ENCODE peak calls at places on chromosomes 2 and 18, in ten cellular contexts. K is GM18507; L is Right ventricle myocardium superior; N is bronchial epithelial cell; F is cardiac muscle cell; P is stimulated activated CD8-positive, alpha-beta memory T cell treated with anti-CD3 and anti-CD28 coated beads, Interleukin-4, amount 100 ng/mL, for 48 hours; R is SW480; A is effector CD4-positive, alpha-beta T cell; X is left ventricle myocardium superior; C is left cardiac atrium. Q is an unnamed sample.

GRCh38 chr2:164242409-164242808 is 378.9 kb downstream of the GRB14 start:
- DNase-seq in K (no peak), L (no peak), N (no peak), F (no peak), P (no peak), R (no peak), A (no peak), X (no peak), C (no peak), Q (no peak)

GRCh38 chr18:76819411-76820136 is 2.8 kb upstream of the ZNF236 start:
- DNase-seq in K (no peak), L (no peak), N (no peak), F (no peak), P (no peak), R (no peak), A (no peak), X (no peak), C (no peak), Q (no peak)

GRCh38 chr2:33008716-33009115 is 62.0 kb downstream of the LTBP1 start:
- DNase-seq in K (no peak), L (no peak), N (no peak), F (no peak), P (no peak), R (no peak), A (no peak), X (no peak), C (no peak), Q (no peak)

GRCh38 chr2:174600349-174600748 is 2.7 kb upstream of the WIPF1 start:
- DNase-seq in K (no peak), L (no peak), N (no peak), F (no peak), P (no peak), R (no peak), A (no peak), X (no peak), C (no peak), Q (no peak)

GRCh38 chr2:121104721-121105141 is 180.3 kb downstream of the TFCP2L1 start:
- DNase-seq in K (no peak), L (no peak), N (no peak), F (peak; percentile 37), P (no peak), R (no peak), A (no peak), X (no peak), C (no peak), Q (no peak)

GRCh38 chr18:77023115-77023782 is 109.3 kb downstream of the MBP start:
- DNase-seq in K (no peak), L (no peak), N (no peak), F (no peak), P (no peak), R (no peak), A (no peak), X (no peak), C (no peak), Q (no peak)

GRCh38 chr2:223523541-223523940 is 78.6 kb downstream of the SCG2 start:
- DNase-seq in K (no peak), L (no peak), N (peak; percentile 89), F (peak; percentile 50), P (no peak), R (no peak), A (no peak), X (no peak), C (no peak), Q (no peak)

GRCh38 chr2:197191177-197191947 is 119.2 kb downstream of the ANKRD44 start:
- DNase-seq in K (no peak), L (no peak), N (peak; percentile 56), F (peak; percentile 58), P (no peak), R (peak; percentile 54), A (peak; percentile 22), X (no peak), C (no peak), Q (no peak)

GRCh38 chr18:43751835-43752234 is 474.5 kb upstream of the SYT4 start:
- DNase-seq in K (no peak), L (no peak), N (no peak), F (no peak), P (no peak), R (no peak), A (no peak), X (no peak), C (no peak), Q (no peak)

GRCh38 chr2:223952280-223952968 is 4.8 kb upstream of the MRPL44 start:
- DNase-seq in K (no peak), L (no peak), N (no peak), F (no peak), P (no peak), R (peak; percentile 23), A (no peak), X (no peak), C (no peak), Q (peak; percentile 66)

GRCh38 chr2:6562762-6563161 is 302.9 kb downstream of the CMPK2 start:
- DNase-seq in K (no peak), L (no peak), N (no peak), F (no peak), P (no peak), R (no peak), A (no peak), X (no peak), C (no peak), Q (no peak)

GRCh38 chr2:233037078-233037477 is 4.6 kb downstream of the NEU2 start:
- DNase-seq in K (no peak), L (no peak), N (peak; percentile 68), F (peak; percentile 78), P (no peak), R (no peak), A (no peak), X (no peak), C (no peak), Q (no peak)

GRCh38 chr18:55592572-55592971 is 4.6 kb upstream of the TCF4 start:
- DNase-seq in K (no peak), L (no peak), N (peak; percentile 21), F (peak; percentile 80), P (no peak), R (no peak), A (no peak), X (no peak), C (peak; percentile 27), Q (no peak)

GRCh38 chr2:98295275-98295674 is 51.0 kb upstream of the CNGA3 start:
- DNase-seq in K (no peak), L (no peak), N (no peak), F (no peak), P (no peak), R (no peak), A (no peak), X (no peak), C (no peak), Q (no peak)

GRCh38 chr2:101116841-101117552 is 34.2 kb downstream of the TBC1D8 start:
- DNase-seq in K (no peak), L (no peak), N (no peak), F (no peak), P (no peak), R (no peak), A (no peak), X (no peak), C (no peak), Q (no peak)

GRCh38 chr18:62366992-62367391 is 41.9 kb downstream of the TNFRSF11A start:
- DNase-seq in K (no peak), L (no peak), N (no peak), F (no peak), P (no peak), R (no peak), A (no peak), X (no peak), C (no peak), Q (no peak)

GRCh38 chr18:48533340-48534093 is 5.3 kb upstream of the CTIF start:
- DNase-seq in K (no peak), L (no peak), N (no peak), F (no peak), P (no peak), R (no peak), A (no peak), X (no peak), C (no peak), Q (no peak)

GRCh38 chr2:29562896-29563295 is 358.5 kb downstream of the ALK start:
- DNase-seq in K (no peak), L (no peak), N (no peak), F (peak; percentile 5), P (no peak), R (no peak), A (no peak), X (no peak), C (no peak), Q (no peak)

GRCh38 chr2:75574106-75574505 is 13.4 kb upstream of the EVA1A start:
- DNase-seq in K (no peak), L (no peak), N (peak; percentile 28), F (no peak), P (no peak), R (peak; percentile 21), A (no peak), X (no peak), C (no peak), Q (no peak)

GRCh38 chr2:46329803-46330775 is 32.9 kb downstream of the EPAS1 start:
- DNase-seq in K (no peak), L (no peak), N (peak; percentile 98), F (peak; percentile 90), P (no peak), R (no peak), A (no peak), X (no peak), C (no peak), Q (no peak)

GRCh38 chr2:135603543-135603942 is 72.3 kb downstream of the R3HDM1 start:
- DNase-seq in K (no peak), L (no peak), N (peak; percentile 21), F (no peak), P (no peak), R (no peak), A (no peak), X (no peak), C (no peak), Q (no peak)

GRCh38 chr2:240216197-240216596 is 75.7 kb upstream of the OTOS start:
- DNase-seq in K (no peak), L (no peak), N (no peak), F (no peak), P (no peak), R (no peak), A (no peak), X (no peak), C (no peak), Q (no peak)

GRCh38 chr2:218395456-218395825 is 4.2 kb upstream of the CTDSP1 start:
- DNase-seq in K (no peak), L (peak; percentile 54), N (no peak), F (no peak), P (no peak), R (no peak), A (no peak), X (no peak), C (peak; percentile 27), Q (no peak)

GRCh38 chr18:53843113-53843512 is 381.4 kb downstream of the MBD2 start:
- DNase-seq in K (no peak), L (no peak), N (peak; percentile 6), F (no peak), P (no peak), R (no peak), A (no peak), X (no peak), C (no peak), Q (no peak)

Q was measured in GM12864.